ENCODE peak calls at places on chromosomes 5 and 9, in eight cellular contexts. I, Y, D, L, P, B, Z and G are unnamed samples.
A peak's percentile ranks its signal among the peaks of the same experiment; 100 is the strongest.

GRCh38 chr5:177027665-177028064 is 5.2 kb downstream of the ZNF346 start:
- DNase-seq in I (no peak), Y (no peak), D (no peak), L (no peak), P (no peak), B (no peak), Z (no peak), G (no peak)

GRCh38 chr5:83354958-83355357 is 116.6 kb upstream of the VCAN start:
- DNase-seq in I (peak; percentile 96), Y (no peak), D (no peak), L (no peak), P (no peak), B (no peak), Z (no peak), G (no peak)

GRCh38 chr9:16152276-16153065 is 599.6 kb downstream of the CCDC171 start:
- DNase-seq in I (no peak), Y (peak; percentile 59), D (no peak), L (no peak), P (no peak), B (no peak), Z (no peak), G (no peak)

GRCh38 chr5:108642170-108642906 is 105.4 kb upstream of the FER start:
- DNase-seq in I (peak; percentile 84), Y (peak; percentile 55), D (peak; percentile 69), L (no peak), P (peak; percentile 69), B (peak; percentile 73), Z (peak; percentile 34), G (peak; percentile 68)

GRCh38 chr5:57950616-57951228 is 468.1 kb upstream of the ACTBL2 start:
- DNase-seq in I (peak; percentile 25), Y (peak; percentile 4), D (peak; percentile 20), L (no peak), P (no peak), B (no peak), Z (no peak), G (no peak)

GRCh38 chr9:133661846-133662636 is 25.9 kb downstream of the DBH start:
- DNase-seq in I (no peak), Y (peak; percentile 31), D (no peak), L (no peak), P (no peak), B (peak; percentile 6), Z (no peak), G (no peak)

GRCh38 chr5:78361226-78361993 is 993 bp downstream of the SCAMP1 start:
- DNase-seq in I (peak; percentile 69), Y (peak; percentile 75), D (peak; percentile 78), L (peak; percentile 72), P (no peak), B (peak; percentile 84), Z (peak; percentile 50), G (no peak)

GRCh38 chr5:134465856-134466240 is 54.2 kb upstream of the CDKN2AIPNL start:
- DNase-seq in I (peak; percentile 92), Y (peak; percentile 93), D (peak; percentile 90), L (peak; percentile 96), P (peak; percentile 68), B (peak; percentile 89), Z (peak; percentile 87), G (peak; percentile 78)

GRCh38 chr9:112048924-112049785 is 125.9 kb downstream of the SUSD1 start:
- DNase-seq in I (no peak), Y (peak; percentile 93), D (peak; percentile 88), L (no peak), P (no peak), B (peak; percentile 90), Z (no peak), G (no peak)

GRCh38 chr5:91164424-91164823 is 218.7 kb downstream of the ARRDC3 start:
- DNase-seq in I (no peak), Y (no peak), D (no peak), L (no peak), P (no peak), B (no peak), Z (no peak), G (no peak)

GRCh38 chr9:101442248-101443136 is 6.9 kb upstream of the ALDOB start:
- DNase-seq in I (no peak), Y (no peak), D (no peak), L (no peak), P (no peak), B (no peak), Z (no peak), G (no peak)

GRCh38 chr5:173919443-173919842 is 31.3 kb downstream of the CPEB4 start:
- DNase-seq in I (no peak), Y (peak; percentile 44), D (peak; percentile 47), L (no peak), P (no peak), B (no peak), Z (no peak), G (no peak)

GRCh38 chr5:115497200-115497599 is 47.4 kb downstream of the FEM1C start:
- DNase-seq in I (no peak), Y (no peak), D (no peak), L (no peak), P (no peak), B (no peak), Z (no peak), G (no peak)

GRCh38 chr5:16922430-16922829 is 13.7 kb downstream of the MYO10 start:
- DNase-seq in I (no peak), Y (no peak), D (no peak), L (no peak), P (no peak), B (no peak), Z (no peak), G (no peak)

GRCh38 chr5:147051193-147051592 is 172.6 kb upstream of the PPP2R2B start:
- DNase-seq in I (no peak), Y (peak; percentile 80), D (no peak), L (no peak), P (no peak), B (peak; percentile 70), Z (no peak), G (no peak)

GRCh38 chr5:140345919-140346347 is 470 bp downstream of the HBEGF start:
- DNase-seq in I (peak; percentile 78), Y (peak; percentile 69), D (peak; percentile 66), L (peak; percentile 88), P (no peak), B (peak; percentile 63), Z (peak; percentile 69), G (peak; percentile 55)

GRCh38 chr5:141825836-141826560 is 52.2 kb downstream of the PCDH1 start:
- DNase-seq in I (peak; percentile 82), Y (no peak), D (no peak), L (no peak), P (no peak), B (peak; percentile 24), Z (no peak), G (no peak)

GRCh38 chr5:76081811-76082783 is 1.1 kb upstream of the SV2C start:
- DNase-seq in I (peak; percentile 33), Y (no peak), D (no peak), L (no peak), P (no peak), B (no peak), Z (no peak), G (peak; percentile 34)

GRCh38 chr9:128683340-128684064 is 5.5 kb upstream of the SET start:
- DNase-seq in I (peak; percentile 97), Y (peak; percentile 49), D (peak; percentile 19), L (no peak), P (no peak), B (peak; percentile 52), Z (peak; percentile 70), G (peak; percentile 32)

GRCh38 chr5:149114403-149115312 is 26.6 kb upstream of the ABLIM3 start:
- DNase-seq in I (peak; percentile 89), Y (peak; percentile 65), D (peak; percentile 84), L (peak; percentile 68), P (peak; percentile 77), B (peak; percentile 86), Z (peak; percentile 47), G (peak; percentile 47)

GRCh38 chr9:137213160-137214060 is 7.9 kb downstream of the NDOR1 start:
- DNase-seq in I (no peak), Y (no peak), D (no peak), L (no peak), P (no peak), B (peak; percentile 62), Z (no peak), G (no peak)
- TF ChIP-seq CTCF in I (no peak), Y (no peak), D (peak; percentile 15), L (no peak), P (peak; percentile 63), B (no peak), Z (no peak), G (no peak)

GRCh38 chr5:73218552-73219171 is 45.7 kb downstream of the TMEM174 start:
- DNase-seq in I (peak; percentile 69), Y (peak; percentile 53), D (peak; percentile 72), L (no peak), P (peak; percentile 26), B (peak; percentile 57), Z (no peak), G (no peak)
- TF ChIP-seq CTCF in I (peak; percentile 60), Y (peak; percentile 58), D (peak; percentile 64), L (no peak), P (peak; percentile 54), B (peak; percentile 50), Z (peak; percentile 22), G (peak; percentile 47)

GRCh38 chr9:108816037-108816436 is 39.7 kb downstream of the ACTL7B start:
- DNase-seq in I (no peak), Y (no peak), D (no peak), L (no peak), P (no peak), B (no peak), Z (no peak), G (no peak)

GRCh38 chr9:108812388-108812787 is 43.4 kb downstream of the ACTL7B start:
- DNase-seq in I (no peak), Y (no peak), D (no peak), L (no peak), P (no peak), B (no peak), Z (no peak), G (no peak)

GRCh38 chr9:108815156-108815555 is 40.6 kb downstream of the ACTL7B start:
- DNase-seq in I (peak; percentile 15), Y (no peak), D (no peak), L (no peak), P (peak; percentile 27), B (no peak), Z (peak; percentile 48), G (no peak)

GRCh38 chr9:108811944-108812343 is 43.8 kb downstream of the ACTL7B start:
- DNase-seq in I (no peak), Y (no peak), D (no peak), L (no peak), P (no peak), B (no peak), Z (no peak), G (no peak)

DNA sequence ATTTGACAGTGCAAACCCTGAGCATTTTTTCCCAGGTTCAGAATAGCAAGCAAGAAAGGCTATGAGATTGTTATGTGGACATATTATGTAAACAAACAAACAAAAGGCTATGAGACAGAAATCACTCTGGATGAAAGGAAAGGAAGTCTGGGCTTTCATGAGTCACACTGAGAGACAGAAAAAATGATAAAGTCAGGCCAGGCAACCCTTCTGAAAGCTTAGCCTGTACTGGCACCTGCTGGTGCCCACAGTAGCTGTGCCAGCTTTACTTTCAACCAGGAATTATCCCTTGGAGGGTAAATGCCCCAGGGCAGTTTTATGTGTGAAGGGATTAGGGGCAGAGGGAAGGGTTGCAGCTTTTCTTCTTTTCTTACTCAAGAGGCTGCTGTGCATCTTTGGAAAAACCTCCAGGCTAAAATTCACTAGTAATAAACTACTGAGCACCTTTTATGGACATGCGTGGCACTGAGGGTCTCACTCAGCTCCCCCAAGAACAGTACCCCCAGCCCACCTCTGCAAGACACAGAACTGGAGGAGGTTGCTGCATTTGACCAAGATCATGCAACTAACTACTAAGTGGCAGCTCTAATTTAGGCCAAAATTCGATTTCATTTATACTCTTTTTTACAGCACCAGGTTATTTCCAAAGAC is 41.7 kb downstream of the ACTL7B start:
- DNase-seq in I (peak; percentile 38), Y (peak; percentile 37), D (no peak), L (no peak), P (peak; percentile 38), B (peak; percentile 56), Z (no peak), G (no peak)
- TF ChIP-seq CTCF in I (peak; percentile 37), Y (peak; percentile 12), D (no peak), L (no peak), P (peak; percentile 68), B (peak; percentile 45), Z (peak; percentile 15), G (no peak)

GRCh38 chr9:116208417-116209232 is 55.0 kb downstream of the PAPPA start:
- DNase-seq in I (no peak), Y (peak; percentile 27), D (peak; percentile 76), L (no peak), P (no peak), B (peak; percentile 75), Z (no peak), G (no peak)
- TF ChIP-seq CTCF in I (no peak), Y (peak; percentile 36), D (peak; percentile 37), L (no peak), P (no peak), B (peak; percentile 25), Z (no peak), G (no peak)